ENCODE peak calls at places on chromosomes 6 and 20, in nine cellular contexts. One of them, this sample, is unnamed.

GRCh38 chr6:163485388-163485851 is 70.9 kb downstream of the QKI start:
- DNase-seq in effector memory CD4-positive, alpha-beta T cell: no peak
- DNase-seq in Calu3: no peak
- DNase-seq in GM10248: no peak
- DNase-seq in astrocyte of the cerebellum: no peak
- DNase-seq in foreskin fibroblast: no peak
- DNase-seq in pancreas: no peak
- DNase-seq in stimulated activated CD4-positive, alpha-beta T cell treated with anti-CD3 and anti-CD28 coated beads, Interleukin-1b, Interleukin-23, amount 100 ng/mL, for 1 hour: no peak
- DNase-seq in activated CD4-positive, CD25-positive, alpha-beta regulatory T cell: no peak
- DNase-seq in this sample: peak; percentile 16

GRCh38 chr6:158774734-158775449 is 44.3 kb downstream of the EZR start:
- DNase-seq in effector memory CD4-positive, alpha-beta T cell: no peak
- DNase-seq in Calu3: no peak
- DNase-seq in GM10248: no peak
- DNase-seq in astrocyte of the cerebellum: no peak
- DNase-seq in foreskin fibroblast: no peak
- DNase-seq in pancreas: no peak
- DNase-seq in stimulated activated CD4-positive, alpha-beta T cell treated with anti-CD3 and anti-CD28 coated beads, Interleukin-1b, Interleukin-23, amount 100 ng/mL, for 1 hour: no peak
- DNase-seq in activated CD4-positive, CD25-positive, alpha-beta regulatory T cell: no peak
- DNase-seq in this sample: no peak

GRCh38 chr6:38131527-38131965 is 312.0 kb downstream of the ZFAND3 start:
- DNase-seq in effector memory CD4-positive, alpha-beta T cell: no peak
- DNase-seq in Calu3: no peak
- DNase-seq in GM10248: no peak
- DNase-seq in astrocyte of the cerebellum: peak; percentile 99
- DNase-seq in foreskin fibroblast: peak; percentile 90
- DNase-seq in pancreas: no peak
- DNase-seq in stimulated activated CD4-positive, alpha-beta T cell treated with anti-CD3 and anti-CD28 coated beads, Interleukin-1b, Interleukin-23, amount 100 ng/mL, for 1 hour: no peak
- DNase-seq in activated CD4-positive, CD25-positive, alpha-beta regulatory T cell: no peak
- DNase-seq in this sample: no peak

GRCh38 chr6:19837511-19838441 is 606 bp downstream of the ID4 start:
- DNase-seq in effector memory CD4-positive, alpha-beta T cell: no peak
- DNase-seq in Calu3: peak; percentile 69
- DNase-seq in GM10248: no peak
- DNase-seq in astrocyte of the cerebellum: no peak
- DNase-seq in foreskin fibroblast: peak; percentile 27
- DNase-seq in pancreas: peak; percentile 56
- DNase-seq in stimulated activated CD4-positive, alpha-beta T cell treated with anti-CD3 and anti-CD28 coated beads, Interleukin-1b, Interleukin-23, amount 100 ng/mL, for 1 hour: no peak
- DNase-seq in activated CD4-positive, CD25-positive, alpha-beta regulatory T cell: no peak
- DNase-seq in this sample: no peak

GRCh38 chr20:48875914-48876240 is 45.6 kb upstream of the ARFGEF2 start:
- DNase-seq in effector memory CD4-positive, alpha-beta T cell: no peak
- DNase-seq in Calu3: no peak
- DNase-seq in GM10248: no peak
- DNase-seq in astrocyte of the cerebellum: no peak
- DNase-seq in foreskin fibroblast: peak; percentile 9
- DNase-seq in pancreas: no peak
- DNase-seq in stimulated activated CD4-positive, alpha-beta T cell treated with anti-CD3 and anti-CD28 coated beads, Interleukin-1b, Interleukin-23, amount 100 ng/mL, for 1 hour: no peak
- DNase-seq in activated CD4-positive, CD25-positive, alpha-beta regulatory T cell: no peak
- DNase-seq in this sample: peak; percentile 16

GRCh38 chr6:26329763-26330511 is 35.1 kb upstream of the BTN3A2 start:
- DNase-seq in effector memory CD4-positive, alpha-beta T cell: no peak
- DNase-seq in Calu3: peak; percentile 76
- DNase-seq in GM10248: no peak
- DNase-seq in astrocyte of the cerebellum: no peak
- DNase-seq in foreskin fibroblast: peak; percentile 53
- DNase-seq in pancreas: no peak
- DNase-seq in stimulated activated CD4-positive, alpha-beta T cell treated with anti-CD3 and anti-CD28 coated beads, Interleukin-1b, Interleukin-23, amount 100 ng/mL, for 1 hour: no peak
- DNase-seq in activated CD4-positive, CD25-positive, alpha-beta regulatory T cell: peak; percentile 4
- DNase-seq in this sample: peak; percentile 88

GRCh38 chr6:108544586-108544985 is 16.1 kb upstream of the FOXO3 start:
- DNase-seq in effector memory CD4-positive, alpha-beta T cell: no peak
- DNase-seq in Calu3: no peak
- DNase-seq in GM10248: no peak
- DNase-seq in astrocyte of the cerebellum: no peak
- DNase-seq in foreskin fibroblast: peak; percentile 57
- DNase-seq in pancreas: no peak
- DNase-seq in stimulated activated CD4-positive, alpha-beta T cell treated with anti-CD3 and anti-CD28 coated beads, Interleukin-1b, Interleukin-23, amount 100 ng/mL, for 1 hour: no peak
- DNase-seq in activated CD4-positive, CD25-positive, alpha-beta regulatory T cell: no peak
- DNase-seq in this sample: no peak

GRCh38 chr6:113856011-113856551 is 1.1 kb upstream of the MARCKS start:
- DNase-seq in effector memory CD4-positive, alpha-beta T cell: no peak
- DNase-seq in Calu3: peak; percentile 27
- DNase-seq in GM10248: peak; percentile 15
- DNase-seq in astrocyte of the cerebellum: no peak
- DNase-seq in foreskin fibroblast: peak; percentile 36
- DNase-seq in pancreas: peak; percentile 23
- DNase-seq in stimulated activated CD4-positive, alpha-beta T cell treated with anti-CD3 and anti-CD28 coated beads, Interleukin-1b, Interleukin-23, amount 100 ng/mL, for 1 hour: no peak
- DNase-seq in activated CD4-positive, CD25-positive, alpha-beta regulatory T cell: no peak
- DNase-seq in this sample: peak; percentile 47

GRCh38 chr6:19836799-19837510 is at the start of gene ID4:
- DNase-seq in effector memory CD4-positive, alpha-beta T cell: no peak
- DNase-seq in Calu3: peak; percentile 61
- DNase-seq in GM10248: no peak
- DNase-seq in astrocyte of the cerebellum: peak; percentile 95
- DNase-seq in foreskin fibroblast: peak; percentile 84
- DNase-seq in pancreas: peak; percentile 95
- DNase-seq in stimulated activated CD4-positive, alpha-beta T cell treated with anti-CD3 and anti-CD28 coated beads, Interleukin-1b, Interleukin-23, amount 100 ng/mL, for 1 hour: no peak
- DNase-seq in activated CD4-positive, CD25-positive, alpha-beta regulatory T cell: no peak
- DNase-seq in this sample: no peak

GRCh38 chr6:32837651-32838113 is 857 bp downstream of the TAP2 start:
- DNase-seq in effector memory CD4-positive, alpha-beta T cell: no peak
- DNase-seq in Calu3: peak; percentile 43
- DNase-seq in GM10248: no peak
- DNase-seq in astrocyte of the cerebellum: no peak
- DNase-seq in foreskin fibroblast: no peak
- DNase-seq in pancreas: no peak
- DNase-seq in stimulated activated CD4-positive, alpha-beta T cell treated with anti-CD3 and anti-CD28 coated beads, Interleukin-1b, Interleukin-23, amount 100 ng/mL, for 1 hour: no peak
- DNase-seq in activated CD4-positive, CD25-positive, alpha-beta regulatory T cell: no peak
- DNase-seq in this sample: no peak

GRCh38 chr6:52217761-52218160 is 26.5 kb downstream of the IL17F start:
- DNase-seq in effector memory CD4-positive, alpha-beta T cell: no peak
- DNase-seq in Calu3: no peak
- DNase-seq in GM10248: no peak
- DNase-seq in astrocyte of the cerebellum: no peak
- DNase-seq in foreskin fibroblast: no peak
- DNase-seq in pancreas: no peak
- DNase-seq in stimulated activated CD4-positive, alpha-beta T cell treated with anti-CD3 and anti-CD28 coated beads, Interleukin-1b, Interleukin-23, amount 100 ng/mL, for 1 hour: no peak
- DNase-seq in activated CD4-positive, CD25-positive, alpha-beta regulatory T cell: no peak
- DNase-seq in this sample: no peak

GRCh38 chr6:125717120-125717731 is 32.2 kb upstream of the HEY2 start:
- DNase-seq in effector memory CD4-positive, alpha-beta T cell: no peak
- DNase-seq in Calu3: no peak
- DNase-seq in GM10248: peak; percentile 45
- DNase-seq in astrocyte of the cerebellum: no peak
- DNase-seq in foreskin fibroblast: no peak
- DNase-seq in pancreas: no peak
- DNase-seq in stimulated activated CD4-positive, alpha-beta T cell treated with anti-CD3 and anti-CD28 coated beads, Interleukin-1b, Interleukin-23, amount 100 ng/mL, for 1 hour: no peak
- DNase-seq in activated CD4-positive, CD25-positive, alpha-beta regulatory T cell: no peak
- DNase-seq in this sample: no peak

GRCh38 chr6:126253421-126253820 is 86.5 kb upstream of the CENPW start:
- DNase-seq in effector memory CD4-positive, alpha-beta T cell: no peak
- DNase-seq in Calu3: no peak
- DNase-seq in GM10248: no peak
- DNase-seq in astrocyte of the cerebellum: no peak
- DNase-seq in foreskin fibroblast: no peak
- DNase-seq in pancreas: no peak
- DNase-seq in stimulated activated CD4-positive, alpha-beta T cell treated with anti-CD3 and anti-CD28 coated beads, Interleukin-1b, Interleukin-23, amount 100 ng/mL, for 1 hour: no peak
- DNase-seq in activated CD4-positive, CD25-positive, alpha-beta regulatory T cell: no peak
- DNase-seq in this sample: no peak

GRCh38 chr6:125046107-125046925 is 84.1 kb downstream of the RNF217 start:
- DNase-seq in effector memory CD4-positive, alpha-beta T cell: no peak
- DNase-seq in Calu3: no peak
- DNase-seq in GM10248: no peak
- DNase-seq in astrocyte of the cerebellum: no peak
- DNase-seq in foreskin fibroblast: no peak
- DNase-seq in pancreas: no peak
- DNase-seq in stimulated activated CD4-positive, alpha-beta T cell treated with anti-CD3 and anti-CD28 coated beads, Interleukin-1b, Interleukin-23, amount 100 ng/mL, for 1 hour: no peak
- DNase-seq in activated CD4-positive, CD25-positive, alpha-beta regulatory T cell: no peak
- DNase-seq in this sample: no peak

GRCh38 chr20:33798444-33798843 is 12.7 kb upstream of the CHMP4B start:
- DNase-seq in effector memory CD4-positive, alpha-beta T cell: no peak
- DNase-seq in Calu3: no peak
- DNase-seq in GM10248: no peak
- DNase-seq in astrocyte of the cerebellum: no peak
- DNase-seq in foreskin fibroblast: no peak
- DNase-seq in pancreas: no peak
- DNase-seq in stimulated activated CD4-positive, alpha-beta T cell treated with anti-CD3 and anti-CD28 coated beads, Interleukin-1b, Interleukin-23, amount 100 ng/mL, for 1 hour: no peak
- DNase-seq in activated CD4-positive, CD25-positive, alpha-beta regulatory T cell: no peak
- DNase-seq in this sample: no peak

GRCh38 chr6:135902756-135903331 is 51.3 kb downstream of the PDE7B start:
- DNase-seq in effector memory CD4-positive, alpha-beta T cell: no peak
- DNase-seq in Calu3: no peak
- DNase-seq in GM10248: no peak
- DNase-seq in astrocyte of the cerebellum: no peak
- DNase-seq in foreskin fibroblast: peak; percentile 6
- DNase-seq in pancreas: no peak
- DNase-seq in stimulated activated CD4-positive, alpha-beta T cell treated with anti-CD3 and anti-CD28 coated beads, Interleukin-1b, Interleukin-23, amount 100 ng/mL, for 1 hour: no peak
- DNase-seq in activated CD4-positive, CD25-positive, alpha-beta regulatory T cell: no peak
- DNase-seq in this sample: no peak

GRCh38 chr20:15236812-15237211 is 899.4 kb upstream of the FLRT3 start:
- DNase-seq in effector memory CD4-positive, alpha-beta T cell: no peak
- DNase-seq in Calu3: peak; percentile 37
- DNase-seq in GM10248: peak; percentile 25
- DNase-seq in astrocyte of the cerebellum: no peak
- DNase-seq in foreskin fibroblast: peak; percentile 42
- DNase-seq in pancreas: peak; percentile 64
- DNase-seq in stimulated activated CD4-positive, alpha-beta T cell treated with anti-CD3 and anti-CD28 coated beads, Interleukin-1b, Interleukin-23, amount 100 ng/mL, for 1 hour: no peak
- DNase-seq in activated CD4-positive, CD25-positive, alpha-beta regulatory T cell: no peak
- DNase-seq in this sample: peak; percentile 3

GRCh38 chr6:1513206-1513605 is 96.5 kb upstream of the FOXC1 start:
- DNase-seq in effector memory CD4-positive, alpha-beta T cell: no peak
- DNase-seq in Calu3: no peak
- DNase-seq in GM10248: no peak
- DNase-seq in astrocyte of the cerebellum: no peak
- DNase-seq in foreskin fibroblast: no peak
- DNase-seq in pancreas: no peak
- DNase-seq in stimulated activated CD4-positive, alpha-beta T cell treated with anti-CD3 and anti-CD28 coated beads, Interleukin-1b, Interleukin-23, amount 100 ng/mL, for 1 hour: no peak
- DNase-seq in activated CD4-positive, CD25-positive, alpha-beta regulatory T cell: no peak
- DNase-seq in this sample: no peak

GRCh38 chr20:29874476-29875202 is 1382.8 kb upstream of the DEFB115 start:
- DNase-seq in effector memory CD4-positive, alpha-beta T cell: no peak
- DNase-seq in Calu3: no peak
- DNase-seq in GM10248: peak; percentile 22
- DNase-seq in astrocyte of the cerebellum: no peak
- DNase-seq in foreskin fibroblast: no peak
- DNase-seq in pancreas: no peak
- DNase-seq in stimulated activated CD4-positive, alpha-beta T cell treated with anti-CD3 and anti-CD28 coated beads, Interleukin-1b, Interleukin-23, amount 100 ng/mL, for 1 hour: no peak
- DNase-seq in activated CD4-positive, CD25-positive, alpha-beta regulatory T cell: no peak
- DNase-seq in this sample: no peak

GRCh38 chr6:159168536-159169192 is 536 bp upstream of the FNDC1 start:
- DNase-seq in effector memory CD4-positive, alpha-beta T cell: no peak
- DNase-seq in Calu3: peak; percentile 69
- DNase-seq in GM10248: peak; percentile 21
- DNase-seq in astrocyte of the cerebellum: no peak
- DNase-seq in foreskin fibroblast: peak; percentile 44
- DNase-seq in pancreas: peak; percentile 34
- DNase-seq in stimulated activated CD4-positive, alpha-beta T cell treated with anti-CD3 and anti-CD28 coated beads, Interleukin-1b, Interleukin-23, amount 100 ng/mL, for 1 hour: no peak
- DNase-seq in activated CD4-positive, CD25-positive, alpha-beta regulatory T cell: no peak
- DNase-seq in this sample: peak; percentile 8

GRCh38 chr6:153131037-153131981 is at the start of gene RGS17:
- DNase-seq in effector memory CD4-positive, alpha-beta T cell: no peak
- DNase-seq in Calu3: peak; percentile 45
- DNase-seq in GM10248: peak; percentile 81
- DNase-seq in astrocyte of the cerebellum: peak; percentile 32
- DNase-seq in foreskin fibroblast: peak; percentile 68
- DNase-seq in pancreas: peak; percentile 59
- DNase-seq in stimulated activated CD4-positive, alpha-beta T cell treated with anti-CD3 and anti-CD28 coated beads, Interleukin-1b, Interleukin-23, amount 100 ng/mL, for 1 hour: no peak
- DNase-seq in activated CD4-positive, CD25-positive, alpha-beta regulatory T cell: no peak
- DNase-seq in this sample: peak; percentile 75

GRCh38 chr6:48136856-48137255 is 25.9 kb upstream of the PTCHD4 start:
- DNase-seq in effector memory CD4-positive, alpha-beta T cell: no peak
- DNase-seq in Calu3: no peak
- DNase-seq in GM10248: no peak
- DNase-seq in astrocyte of the cerebellum: no peak
- DNase-seq in foreskin fibroblast: no peak
- DNase-seq in pancreas: no peak
- DNase-seq in stimulated activated CD4-positive, alpha-beta T cell treated with anti-CD3 and anti-CD28 coated beads, Interleukin-1b, Interleukin-23, amount 100 ng/mL, for 1 hour: no peak
- DNase-seq in activated CD4-positive, CD25-positive, alpha-beta regulatory T cell: no peak
- DNase-seq in this sample: no peak

GRCh38 chr6:121482004-121482693 is 46.7 kb downstream of the GJA1 start:
- DNase-seq in effector memory CD4-positive, alpha-beta T cell: no peak
- DNase-seq in Calu3: no peak
- DNase-seq in GM10248: no peak
- DNase-seq in astrocyte of the cerebellum: peak; percentile 63
- DNase-seq in foreskin fibroblast: peak; percentile 59
- DNase-seq in pancreas: no peak
- DNase-seq in stimulated activated CD4-positive, alpha-beta T cell treated with anti-CD3 and anti-CD28 coated beads, Interleukin-1b, Interleukin-23, amount 100 ng/mL, for 1 hour: no peak
- DNase-seq in activated CD4-positive, CD25-positive, alpha-beta regulatory T cell: no peak
- DNase-seq in this sample: no peak

GRCh38 chr6:34393191-34393967 is 910 bp upstream of the NUDT3 start:
- DNase-seq in effector memory CD4-positive, alpha-beta T cell: no peak
- DNase-seq in Calu3: no peak
- DNase-seq in GM10248: no peak
- DNase-seq in astrocyte of the cerebellum: no peak
- DNase-seq in foreskin fibroblast: no peak
- DNase-seq in pancreas: no peak
- DNase-seq in stimulated activated CD4-positive, alpha-beta T cell treated with anti-CD3 and anti-CD28 coated beads, Interleukin-1b, Interleukin-23, amount 100 ng/mL, for 1 hour: no peak
- DNase-seq in activated CD4-positive, CD25-positive, alpha-beta regulatory T cell: no peak
- DNase-seq in this sample: no peak

GRCh38 chr6:37008484-37009186 is 3.2 kb downstream of the FGD2 start:
- DNase-seq in effector memory CD4-positive, alpha-beta T cell: no peak
- DNase-seq in Calu3: no peak
- DNase-seq in GM10248: no peak
- DNase-seq in astrocyte of the cerebellum: no peak
- DNase-seq in foreskin fibroblast: no peak
- DNase-seq in pancreas: no peak
- DNase-seq in stimulated activated CD4-positive, alpha-beta T cell treated with anti-CD3 and anti-CD28 coated beads, Interleukin-1b, Interleukin-23, amount 100 ng/mL, for 1 hour: no peak
- DNase-seq in activated CD4-positive, CD25-positive, alpha-beta regulatory T cell: no peak
- DNase-seq in this sample: no peak

GRCh38 chr20:60813066-60813465 is 439.0 kb upstream of the CDH4 start:
- DNase-seq in effector memory CD4-positive, alpha-beta T cell: no peak
- DNase-seq in Calu3: no peak
- DNase-seq in GM10248: no peak
- DNase-seq in astrocyte of the cerebellum: no peak
- DNase-seq in foreskin fibroblast: no peak
- DNase-seq in pancreas: no peak
- DNase-seq in stimulated activated CD4-positive, alpha-beta T cell treated with anti-CD3 and anti-CD28 coated beads, Interleukin-1b, Interleukin-23, amount 100 ng/mL, for 1 hour: no peak
- DNase-seq in activated CD4-positive, CD25-positive, alpha-beta regulatory T cell: no peak
- DNase-seq in this sample: no peak

GRCh38 chr6:158630944-158631616 is 13.5 kb downstream of the DYNLT1 start:
- DNase-seq in effector memory CD4-positive, alpha-beta T cell: no peak
- DNase-seq in Calu3: no peak
- DNase-seq in GM10248: no peak
- DNase-seq in astrocyte of the cerebellum: no peak
- DNase-seq in foreskin fibroblast: no peak
- DNase-seq in pancreas: no peak
- DNase-seq in stimulated activated CD4-positive, alpha-beta T cell treated with anti-CD3 and anti-CD28 coated beads, Interleukin-1b, Interleukin-23, amount 100 ng/mL, for 1 hour: no peak
- DNase-seq in activated CD4-positive, CD25-positive, alpha-beta regulatory T cell: no peak
- DNase-seq in this sample: no peak

GRCh38 chr6:3809515-3809891 is 39.7 kb upstream of the FAM50B start:
- DNase-seq in effector memory CD4-positive, alpha-beta T cell: no peak
- DNase-seq in Calu3: no peak
- DNase-seq in GM10248: no peak
- DNase-seq in astrocyte of the cerebellum: no peak
- DNase-seq in foreskin fibroblast: no peak
- DNase-seq in pancreas: no peak
- DNase-seq in stimulated activated CD4-positive, alpha-beta T cell treated with anti-CD3 and anti-CD28 coated beads, Interleukin-1b, Interleukin-23, amount 100 ng/mL, for 1 hour: no peak
- DNase-seq in activated CD4-positive, CD25-positive, alpha-beta regulatory T cell: no peak
- DNase-seq in this sample: no peak

GRCh38 chr6:135212020-135212806 is 31.1 kb downstream of the MYB start:
- DNase-seq in effector memory CD4-positive, alpha-beta T cell: no peak
- DNase-seq in Calu3: no peak
- DNase-seq in GM10248: no peak
- DNase-seq in astrocyte of the cerebellum: no peak
- DNase-seq in foreskin fibroblast: peak; percentile 47
- DNase-seq in pancreas: no peak
- DNase-seq in stimulated activated CD4-positive, alpha-beta T cell treated with anti-CD3 and anti-CD28 coated beads, Interleukin-1b, Interleukin-23, amount 100 ng/mL, for 1 hour: no peak
- DNase-seq in activated CD4-positive, CD25-positive, alpha-beta regulatory T cell: no peak
- DNase-seq in this sample: no peak

This sample was measured in erythroblast.